ENCODE peak calls at places on chromosomes 3 and 15, in six cellular contexts. B, S, E, L, W and C are unnamed samples.

GRCh38 chr3:178369006-178369405 is 167.2 kb upstream of the KCNMB2 start:
- DNase-seq in B (no peak), S (no peak), E (no peak), L (no peak), W (no peak), C (no peak)

GRCh38 chr3:155995525-155996370 is 124.6 kb upstream of the KCNAB1 start:
- DNase-seq in B (peak), S (peak), E (no peak), L (no peak), W (no peak), C (no peak)

GRCh38 chr3:109640146-109640652 is 302.9 kb upstream of the DPPA4 start:
- DNase-seq in B (no peak), S (peak), E (no peak), L (no peak), W (no peak), C (no peak)

GRCh38 chr3:61669676-61670299 is 108.4 kb downstream of the PTPRG start:
- DNase-seq in B (no peak), S (no peak), E (peak), L (no peak), W (no peak), C (no peak)

GRCh38 chr3:129608087-129608935 is 1.8 kb upstream of the PLXND1 start:
- DNase-seq in B (peak), S (peak), E (no peak), L (no peak), W (no peak), C (no peak)

GRCh38 chr3:112397529-112397928 is 64.6 kb downstream of the CD200 start:
- DNase-seq in B (no peak), S (no peak), E (no peak), L (no peak), W (no peak), C (no peak)

GRCh38 chr3:55605837-55606236 is 118.7 kb upstream of the WNT5A start:
- DNase-seq in B (no peak), S (no peak), E (no peak), L (no peak), W (no peak), C (no peak)

GRCh38 chr3:97658670-97659285 is 105.8 kb upstream of the ARL6 start:
- DNase-seq in B (peak), S (peak), E (no peak), L (no peak), W (no peak), C (no peak)

GRCh38 chr3:88434001-88434400 is 284.2 kb downstream of the C3orf38 start:
- DNase-seq in B (no peak), S (no peak), E (no peak), L (no peak), W (no peak), C (no peak)

GRCh38 chr3:53748512-53749271 is 97.5 kb downstream of the CHDH start:
- DNase-seq in B (no peak), S (no peak), E (no peak), L (no peak), W (no peak), C (no peak)

GRCh38 chr3:55897573-55898224 is 410.6 kb upstream of the WNT5A start:
- DNase-seq in B (peak), S (peak), E (no peak), L (peak), W (no peak), C (no peak)

GRCh38 chr3:63896332-63897034 is 15.7 kb downstream of the SCAANT1 start:
- DNase-seq in B (no peak), S (peak), E (no peak), L (no peak), W (no peak), C (no peak)

GRCh38 chr15:76313731-76314130 is 2.5 kb upstream of the ETFA start:
- DNase-seq in B (no peak), S (no peak), E (no peak), L (peak), W (no peak), C (no peak)

GRCh38 chr3:65854606-65855304 is 184.0 kb downstream of the MAGI1 start:
- DNase-seq in B (peak), S (peak), E (no peak), L (peak), W (no peak), C (no peak)

GRCh38 chr3:186520957-186521842 is 23.0 kb downstream of the CRYGS start:
- DNase-seq in B (no peak), S (no peak), E (no peak), L (no peak), W (no peak), C (no peak)

GRCh38 chr15:59892995-59893394 is 111.1 kb upstream of the FOXB1 start:
- DNase-seq in B (peak), S (peak), E (no peak), L (no peak), W (no peak), C (no peak)

GRCh38 chr3:113158210-113158609 is 53.1 kb upstream of the BOC start:
- DNase-seq in B (no peak), S (no peak), E (no peak), L (no peak), W (no peak), C (no peak)

GRCh38 chr3:113552851-113553250 is 20.5 kb downstream of the SIDT1 start:
- DNase-seq in B (no peak), S (no peak), E (no peak), L (no peak), W (no peak), C (no peak)

GRCh38 chr3:99410789-99411311 is 227.5 kb upstream of the COL8A1 start:
- DNase-seq in B (peak), S (peak), E (no peak), L (no peak), W (no peak), C (no peak)

GRCh38 chr3:159928071-159928491 is 60.6 kb upstream of the IL12A start:
- DNase-seq in B (peak), S (peak), E (no peak), L (no peak), W (no peak), C (no peak)

GRCh38 chr15:89479173-89479572 is 17.2 kb downstream of the RHCG start:
- DNase-seq in B (no peak), S (no peak), E (no peak), L (no peak), W (no peak), C (no peak)

GRCh38 chr15:52183562-52184173 is 7.5 kb downstream of the GNB5 start:
- DNase-seq in B (peak), S (peak), E (no peak), L (peak), W (no peak), C (no peak)

GRCh38 chr15:65305144-65305758 is 774 bp downstream of the RNU5B-1 start:
- DNase-seq in B (no peak), S (no peak), E (no peak), L (no peak), W (no peak), C (no peak)

GRCh38 chr3:133023301-133023830 is 14.8 kb upstream of the TMEM108 start:
- DNase-seq in B (no peak), S (no peak), E (no peak), L (no peak), W (no peak), C (no peak)

GRCh38 chr3:150384517-150385212 is 23.4 kb upstream of the TSC22D2 start:
- DNase-seq in B (no peak), S (peak), E (no peak), L (peak), W (no peak), C (no peak)

GRCh38 chr3:35639251-35640185 is at the start of gene ARPP21:
- DNase-seq in B (no peak), S (no peak), E (no peak), L (no peak), W (no peak), C (no peak)

GRCh38 chr3:183211390-183211789 is 41.7 kb upstream of the B3GNT5 start:
- DNase-seq in B (no peak), S (no peak), E (peak), L (no peak), W (no peak), C (no peak)

GRCh38 chr3:166013073-166013679 is 176.0 kb upstream of the BCHE start:
- DNase-seq in B (peak), S (peak), E (no peak), L (peak), W (no peak), C (no peak)

GRCh38 chr3:46607603-46608028 is 4.7 kb upstream of the FAM240A start:
- DNase-seq in B (peak), S (no peak), E (no peak), L (peak), W (no peak), C (no peak)

GRCh38 chr3:111850481-111850880 is 8.6 kb upstream of the PHLDB2 start:
- DNase-seq in B (peak), S (peak), E (no peak), L (no peak), W (no peak), C (no peak)

GRCh38 chr15:67741313-67741712 is 84.0 kb upstream of the SKOR1 start:
- DNase-seq in B (peak), S (no peak), E (no peak), L (no peak), W (no peak), C (no peak)

GRCh38 chr15:39976291-39977274 is 42.7 kb downstream of the EIF2AK4 start:
- DNase-seq in B (peak), S (peak), E (peak), L (no peak), W (peak), C (peak)

GRCh38 chr15:57797608-57798267 is 91.2 kb downstream of the POLR2M start:
- DNase-seq in B (no peak), S (no peak), E (no peak), L (no peak), W (no peak), C (no peak)

GRCh38 chr15:52306270-52306669 is 10.7 kb upstream of the MYO5C start:
- DNase-seq in B (peak), S (peak), E (no peak), L (no peak), W (no peak), C (no peak)

GRCh38 chr15:56243117-56243773 is 434 bp downstream of the RFX7 start:
- DNase-seq in B (peak), S (peak), E (peak), L (no peak), W (no peak), C (peak)

GRCh38 chr3:9732753-9733115 is 1.2 kb downstream of the BRPF1 start:
- DNase-seq in B (peak), S (peak), E (no peak), L (no peak), W (no peak), C (no peak)
- H3K27ac ChIP-seq in B (peak), S (peak), E (no peak), L (no peak), W (no peak), C (no peak)

GRCh38 chr15:69300129-69300588 is 1.4 kb downstream of the PAQR5 start:
- DNase-seq in B (no peak), S (no peak), E (no peak), L (no peak), W (no peak), C (no peak)
- H3K4me3 ChIP-seq in B (no peak), S (no peak), E (peak), L (no peak), W (no peak), C (no peak)

GRCh38 chr15:48986240-48986639 is 22.5 kb upstream of the SHC4 start:
- DNase-seq in B (no peak), S (no peak), E (no peak), L (no peak), W (no peak), C (no peak)
- H3K27ac ChIP-seq in B (no peak), S (no peak), E (no peak), L (no peak), W (no peak), C (no peak)

DNA sequence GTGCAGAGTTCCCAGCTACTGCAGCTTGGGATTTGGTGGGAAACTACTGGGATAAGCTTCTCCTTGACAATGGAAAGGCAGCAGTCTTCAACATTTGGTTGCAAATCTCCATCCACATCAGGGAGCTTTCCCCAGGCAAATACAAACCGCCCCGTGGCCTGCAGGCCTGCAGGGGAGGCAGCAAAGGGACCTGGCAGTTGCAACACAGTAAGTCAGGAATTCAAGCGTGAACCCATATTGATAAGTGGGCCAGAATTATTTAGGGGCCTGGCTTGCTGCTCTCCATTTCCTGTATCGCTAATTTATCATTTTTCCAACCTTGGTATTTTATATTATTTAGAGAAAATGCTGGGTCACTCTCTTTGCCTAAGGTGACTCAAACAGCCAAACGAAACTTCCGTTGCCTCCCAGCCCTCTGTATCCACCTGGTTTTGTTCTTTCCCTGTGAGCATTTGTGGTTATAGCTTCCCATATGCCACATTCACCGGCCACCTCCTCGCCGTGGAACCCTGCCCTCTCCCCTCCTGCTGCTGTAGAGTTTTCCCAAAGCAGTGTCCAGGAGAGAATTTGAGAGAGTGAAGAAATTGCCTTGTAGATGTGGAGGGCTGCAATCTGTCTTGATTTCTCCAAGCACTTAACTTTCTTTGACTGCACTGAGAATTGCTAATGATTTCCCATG is 34.8 kb downstream of the B3GALNT1 start:
- DNase-seq in B (no peak), S (no peak), E (no peak), L (no peak), W (no peak), C (no peak)
- H3K4me3 ChIP-seq in B (no peak), S (no peak), E (no peak), L (no peak), W (no peak), C (no peak)

DNA sequence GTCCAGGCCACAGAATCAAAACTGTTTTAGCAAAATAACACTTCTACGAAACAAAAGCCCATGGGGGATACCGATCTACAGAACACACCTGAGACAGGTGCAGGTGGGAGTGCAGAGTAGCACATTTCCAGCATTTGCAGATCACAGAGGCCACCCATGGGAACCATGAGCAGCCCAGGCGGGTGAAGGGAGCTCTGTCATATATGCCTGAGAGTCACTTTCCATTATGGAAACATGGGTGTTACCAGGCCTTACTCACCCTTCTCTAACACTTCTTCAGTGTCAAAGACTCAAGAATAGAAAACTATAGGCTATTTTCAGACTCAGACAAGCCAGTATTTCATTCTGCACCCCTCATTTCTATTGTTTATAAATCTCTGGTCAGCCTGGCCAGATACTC is 3.5 kb downstream of the PLA1A start:
- DNase-seq in B (no peak), S (no peak), E (no peak), L (no peak), W (no peak), C (no peak)
- H3K27ac ChIP-seq in B (no peak), S (no peak), E (peak), L (no peak), W (peak), C (no peak)

DNA sequence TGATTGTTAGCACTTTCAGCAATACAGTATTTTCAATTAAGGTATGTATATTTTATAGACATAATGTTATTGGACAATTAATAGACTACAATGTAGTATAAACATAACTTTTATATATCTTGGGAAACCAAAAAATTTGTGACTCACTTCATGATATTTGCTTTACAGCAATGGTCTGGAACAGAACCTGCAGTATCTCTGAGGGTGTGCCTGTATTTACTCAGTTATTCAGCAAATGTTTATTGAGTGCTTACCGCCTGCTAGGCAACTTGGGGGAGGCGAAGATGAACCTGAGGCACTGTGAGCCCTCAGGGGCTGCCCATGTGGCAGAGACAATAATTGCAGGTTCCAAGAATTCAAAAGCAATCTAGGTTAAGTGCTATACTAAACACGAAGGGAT is 144.8 kb downstream of the GABRB3 start:
- DNase-seq in B (no peak), S (no peak), E (no peak), L (no peak), W (no peak), C (no peak)
- H3K4me3 ChIP-seq in B (no peak), S (no peak), E (peak), L (no peak), W (no peak), C (no peak)

DNA sequence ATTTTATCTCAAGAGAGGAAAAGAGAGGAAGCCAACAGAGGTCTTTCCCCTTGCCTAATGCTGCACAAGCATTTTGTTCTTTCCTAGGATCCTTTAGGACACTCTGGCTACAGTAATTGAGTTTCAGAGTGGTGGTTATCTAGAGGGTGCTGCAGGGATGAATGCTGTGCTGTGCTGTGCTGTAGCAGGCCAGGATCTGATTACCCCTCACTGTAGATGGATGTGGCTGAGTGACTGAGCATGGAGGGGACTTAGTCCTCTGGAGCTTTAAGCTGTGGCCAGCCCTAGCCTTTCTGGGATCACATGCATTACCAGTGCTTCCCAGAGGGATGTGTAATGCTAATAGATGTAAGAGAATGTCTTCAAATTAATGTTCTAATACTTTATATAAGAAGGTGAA is 94.8 kb downstream of the SLC9A9 start:
- DNase-seq in B (no peak), S (no peak), E (no peak), L (no peak), W (no peak), C (no peak)
- H3K27ac ChIP-seq in B (no peak), S (no peak), E (no peak), L (no peak), W (no peak), C (no peak)

GRCh38 chr3:176155012-176155411 is 1042.3 kb downstream of the TBL1XR1 start:
- DNase-seq in B (no peak), S (no peak), E (no peak), L (no peak), W (no peak), C (no peak)

GRCh38 chr3:176147251-176147650 is 1050.0 kb downstream of the TBL1XR1 start:
- DNase-seq in B (no peak), S (no peak), E (no peak), L (no peak), W (no peak), C (no peak)

GRCh38 chr3:176149567-176149966 is 1047.7 kb downstream of the TBL1XR1 start:
- DNase-seq in B (no peak), S (no peak), E (no peak), L (no peak), W (no peak), C (no peak)
- H3K4me3 ChIP-seq in B (no peak), S (no peak), E (no peak), L (no peak), W (no peak), C (no peak)

DNA sequence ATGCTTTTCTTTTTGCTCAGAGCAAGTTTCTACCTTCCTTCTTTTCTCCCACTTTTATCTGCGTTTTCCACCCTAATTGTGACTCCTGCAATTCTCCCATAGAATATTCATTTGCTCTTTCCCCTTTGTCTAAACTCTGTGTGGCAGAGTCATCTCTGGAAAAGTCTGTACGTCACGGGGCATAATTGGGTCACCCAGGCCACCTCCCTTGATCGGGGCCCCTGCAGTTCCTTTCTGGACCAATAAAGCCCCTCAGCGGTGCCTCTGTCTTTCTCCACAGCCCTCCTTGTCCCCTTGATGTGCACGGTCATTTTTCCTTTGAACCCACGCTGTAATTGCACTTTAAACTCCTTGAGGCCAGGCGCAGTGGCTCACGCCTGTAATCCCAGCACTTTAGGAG is 10.7 kb downstream of the UPK1B start:
- DNase-seq in B (no peak), S (no peak), E (no peak), L (no peak), W (no peak), C (no peak)
- H3K27ac ChIP-seq in B (peak), S (peak), E (no peak), L (no peak), W (no peak), C (no peak)

GRCh38 chr3:106255870-106256248 is 387.0 kb upstream of the CBLB start:
- DNase-seq in B (no peak), S (no peak), E (no peak), L (no peak), W (no peak), C (no peak)
- H3K4me3 ChIP-seq in B (no peak), S (no peak), E (no peak), L (no peak), W (no peak), C (no peak)